ENCODE peak calls at places on chromosome 13, in five cellular contexts. P is endodermal cell; N is CD8-positive, alpha-beta T cell; C is Peyer's patch; M is heart right ventricle. B is an unnamed sample.

GRCh38 chr13:111893607-111894443 is 173.1 kb upstream of the SOX1 start:
- DNase-seq in P (peak), N (peak), C (peak), M (no peak), B (no peak)

GRCh38 chr13:20160346-20161274 is at the start of gene GJA3:
- DNase-seq in P (peak), N (peak), C (peak), M (peak), B (no peak)

GRCh38 chr13:69683921-69684663 is 423.5 kb upstream of the ATXN8OS start:
- DNase-seq in P (peak), N (no peak), C (no peak), M (no peak), B (no peak)

GRCh38 chr13:51821666-51822065 is 17.7 kb upstream of the DHRS12 start:
- DNase-seq in P (no peak), N (no peak), C (peak), M (no peak), B (no peak)

GRCh38 chr13:76035711-76036110 is 399.6 kb downstream of the LMO7 start:
- DNase-seq in P (no peak), N (no peak), C (no peak), M (no peak), B (no peak)

GRCh38 chr13:80824231-80824630 is 483.3 kb upstream of the SPRY2 start:
- DNase-seq in P (no peak), N (no peak), C (no peak), M (no peak), B (no peak)

GRCh38 chr13:39767791-39768564 is 112.5 kb downstream of the COG6 start:
- DNase-seq in P (peak), N (no peak), C (no peak), M (no peak), B (no peak)

GRCh38 chr13:110485604-110486003 is 75.9 kb downstream of the RAB20 start:
- DNase-seq in P (peak), N (no peak), C (no peak), M (no peak), B (no peak)

GRCh38 chr13:32735859-32736258 is 149.6 kb downstream of the PDS5B start:
- DNase-seq in P (no peak), N (no peak), C (no peak), M (no peak), B (no peak)

GRCh38 chr13:43874512-43875092 is 4.9 kb downstream of the CCDC122 start:
- DNase-seq in P (no peak), N (no peak), C (no peak), M (no peak), B (no peak)

GRCh38 chr13:90047600-90047999 is 1299.9 kb upstream of the MIR17HG start:
- DNase-seq in P (no peak), N (no peak), C (no peak), M (no peak), B (no peak)

GRCh38 chr13:25037057-25037813 is 58.7 kb upstream of the PABPC3 start:
- DNase-seq in P (peak), N (peak), C (peak), M (no peak), B (no peak)

GRCh38 chr13:40402931-40403412 is 263.5 kb downstream of the FOXO1 start:
- DNase-seq in P (peak), N (no peak), C (no peak), M (no peak), B (no peak)

GRCh38 chr13:29861694-29862110 is 11.3 kb upstream of the UBL3 start:
- DNase-seq in P (no peak), N (no peak), C (no peak), M (no peak), B (no peak)

GRCh38 chr13:51451467-51452390 is 1.1 kb downstream of the INTS6 start:
- DNase-seq in P (peak), N (peak), C (peak), M (peak), B (peak)

GRCh38 chr13:28470286-28470685 is 24.6 kb downstream of the FLT1 start:
- DNase-seq in P (no peak), N (no peak), C (no peak), M (no peak), B (no peak)

GRCh38 chr13:74324338-74324737 is 190.1 kb upstream of the KLF12 start:
- DNase-seq in P (no peak), N (no peak), C (no peak), M (no peak), B (no peak)

GRCh38 chr13:32902898-32903297 is 113.3 kb upstream of the KL start:
- DNase-seq in P (peak), N (no peak), C (peak), M (peak), B (peak)

GRCh38 chr13:28434934-28435333 is 60.0 kb downstream of the FLT1 start:
- DNase-seq in P (no peak), N (no peak), C (no peak), M (no peak), B (no peak)

GRCh38 chr13:97212540-97213146 is 9.5 kb upstream of the MBNL2 start:
- DNase-seq in P (peak), N (no peak), C (peak), M (no peak), B (no peak)

GRCh38 chr13:109593230-109593629 is 193.2 kb downstream of the IRS2 start:
- DNase-seq in P (no peak), N (no peak), C (no peak), M (no peak), B (no peak)

GRCh38 chr13:35768551-35768950 is 292.1 kb upstream of the MAB21L1 start:
- DNase-seq in P (no peak), N (no peak), C (no peak), M (no peak), B (no peak)

GRCh38 chr13:39765801-39766463 is 110.5 kb downstream of the COG6 start:
- DNase-seq in P (peak), N (no peak), C (peak), M (peak), B (peak)

GRCh38 chr13:25652764-25653163 is 281.0 kb downstream of the ATP8A2 start:
- DNase-seq in P (no peak), N (no peak), C (no peak), M (no peak), B (no peak)

GRCh38 chr13:39269411-39269810 is 231.2 kb downstream of the NHLRC3 start:
- DNase-seq in P (no peak), N (no peak), C (no peak), M (no peak), B (no peak)

GRCh38 chr13:20191902-20192469 is 752 bp downstream of the GJB2 start:
- DNase-seq in P (peak), N (no peak), C (peak), M (no peak), B (peak)

GRCh38 chr13:49108204-49108603 is 111.9 kb upstream of the MLNR start:
- DNase-seq in P (no peak), N (no peak), C (no peak), M (no peak), B (no peak)

GRCh38 chr13:102580552-102581169 is 16.1 kb upstream of the TPP2 start:
- DNase-seq in P (peak), N (no peak), C (peak), M (no peak), B (no peak)

GRCh38 chr13:29909975-29910674 is 59.7 kb upstream of the UBL3 start:
- DNase-seq in P (no peak), N (no peak), C (no peak), M (no peak), B (no peak)

GRCh38 chr13:58018865-58019264 is 387.3 kb downstream of the PCDH17 start:
- DNase-seq in P (no peak), N (no peak), C (no peak), M (no peak), B (no peak)

GRCh38 chr13:110628477-110628793 is 13.1 kb downstream of the NAXD start:
- DNase-seq in P (peak), N (no peak), C (no peak), M (no peak), B (no peak)

GRCh38 chr13:44068737-44069136 is 189.0 kb downstream of the LACC1 start:
- DNase-seq in P (no peak), N (no peak), C (no peak), M (no peak), B (no peak)

GRCh38 chr13:31814523-31814922 is 75.2 kb downstream of the RXFP2 start:
- DNase-seq in P (no peak), N (no peak), C (no peak), M (no peak), B (no peak)

GRCh38 chr13:98510156-98510509 is 66.8 kb downstream of the STK24 start:
- DNase-seq in P (no peak), N (no peak), C (no peak), M (no peak), B (no peak)

GRCh38 chr13:43087960-43088580 is 64.7 kb downstream of the DNAJC15 start:
- DNase-seq in P (no peak), N (no peak), C (no peak), M (no peak), B (no peak)

GRCh38 chr13:98721825-98722510 is 30.5 kb downstream of the SLC15A1 start:
- DNase-seq in P (no peak), N (no peak), C (no peak), M (no peak), B (no peak)

GRCh38 chr13:29835280-29836061 is 14.9 kb downstream of the UBL3 start:
- DNase-seq in P (peak), N (no peak), C (no peak), M (no peak), B (no peak)

GRCh38 chr13:37640499-37640898 is 41.9 kb upstream of the POSTN start:
- DNase-seq in P (no peak), N (no peak), C (no peak), M (no peak), B (no peak)
- TF ChIP-seq CTCF in P (peak), N (no peak), C (no peak), M (peak), B (no peak)

GRCh38 chr13:99895428-99895998 is 76.1 kb downstream of the ZIC5 start:
- DNase-seq in P (peak), N (no peak), C (no peak), M (no peak), B (no peak)
- H3K4me3 ChIP-seq in P (peak), N (peak), C (peak), M (peak), B (no peak)

GRCh38 chr13:54949735-54950134 is 1921.1 kb downstream of the OLFM4 start:
- DNase-seq in P (no peak), N (no peak), C (no peak), M (no peak), B (no peak)

GRCh38 chr13:54945978-54946377 is 1917.4 kb downstream of the OLFM4 start:
- DNase-seq in P (no peak), N (no peak), C (no peak), M (no peak), B (no peak)

GRCh38 chr13:54953786-54954185 is 1925.2 kb downstream of the OLFM4 start:
- DNase-seq in P (no peak), N (no peak), C (no peak), M (no peak), B (no peak)

GRCh38 chr13:54950546-54950945 is 1921.9 kb downstream of the OLFM4 start:
- DNase-seq in P (no peak), N (no peak), C (no peak), M (no peak), B (no peak)
- TF ChIP-seq CTCF in P (peak), N (no peak), C (no peak), M (no peak), B (no peak)

GRCh38 chr13:50122465-50122864 is 107.2 kb downstream of the KCNRG start:
- DNase-seq in P (peak), N (no peak), C (no peak), M (no peak), B (no peak)
- H3K4me3 ChIP-seq in P (no peak), N (no peak), C (no peak), M (no peak), B (peak)

DNA sequence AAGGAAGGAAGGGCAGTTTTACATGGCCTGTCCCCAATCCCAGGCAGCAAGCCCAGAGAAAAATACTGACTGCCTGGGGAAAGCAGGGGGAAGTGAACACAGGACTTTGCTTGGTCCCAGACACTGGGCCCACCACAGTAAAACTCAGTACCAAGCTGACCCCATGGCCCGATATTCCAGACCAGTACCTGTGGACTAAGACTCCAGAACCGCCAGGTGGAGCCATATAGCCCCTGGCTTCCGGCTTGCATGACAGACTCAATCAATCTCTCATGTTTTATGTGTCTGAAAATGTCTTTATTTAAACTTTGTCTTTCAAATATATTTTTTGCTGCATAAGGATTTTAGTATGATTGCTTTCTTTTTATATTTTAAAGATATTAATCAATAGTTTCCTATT is 767.9 kb upstream of the SLITRK6 start:
- DNase-seq in P (peak), N (no peak), C (no peak), M (no peak), B (no peak)
- TF ChIP-seq CTCF in P (peak), N (no peak), C (no peak), M (no peak), B (no peak)